ENCODE peak calls at places on chromosome 4, in six cellular contexts. I is T-helper 2 cell; X is activated CD4-positive, alpha-beta T cell treated with anti-CD3 and anti-CD28 coated beads, Interleukin-2, amount 50 U/mL, for 4 hours; J is CD4-positive, alpha-beta memory T cell; G is D341Med; N is stimulated activated naive CD8-positive, alpha-beta T cell treated with anti-CD3 and anti-CD28 coated beads, Interleukin-15, Interleukin-2, amounts not matched to agents 100 U/mL and 50 U/mL, for 24 hours. D is an unnamed sample.

GRCh38 chr4:147822128-147822527 is 90.2 kb downstream of the ARHGAP10 start:
- DNase-seq in I (no peak), X (no peak), J (no peak), G (no peak), N (no peak), D (no peak)

GRCh38 chr4:47270226-47270888 is 193.1 kb downstream of the COMMD8 start:
- DNase-seq in I (no peak), X (no peak), J (no peak), G (no peak), N (no peak), D (no peak)

GRCh38 chr4:158253350-158253980 is 43.2 kb downstream of the TMEM144 start:
- DNase-seq in I (no peak), X (peak; percentile 3), J (peak; percentile 25), G (peak; percentile 63), N (peak; percentile 43), D (peak; percentile 61)

GRCh38 chr4:175071123-175071522 is 153.0 kb downstream of the ADAM29 start:
- DNase-seq in I (no peak), X (no peak), J (no peak), G (no peak), N (no peak), D (no peak)

GRCh38 chr4:8084031-8084660 is 74.5 kb downstream of the ABLIM2 start:
- DNase-seq in I (no peak), X (no peak), J (no peak), G (no peak), N (no peak), D (no peak)

GRCh38 chr4:76238236-76238635 is 13.3 kb upstream of the FAM47E start:
- DNase-seq in I (no peak), X (no peak), J (no peak), G (no peak), N (no peak), D (no peak)

GRCh38 chr4:148776944-148777343 is 334.7 kb upstream of the NR3C2 start:
- DNase-seq in I (no peak), X (no peak), J (no peak), G (no peak), N (no peak), D (no peak)

GRCh38 chr4:38385286-38386010 is 278.6 kb upstream of the KLF3 start:
- DNase-seq in I (no peak), X (no peak), J (no peak), G (no peak), N (no peak), D (no peak)

GRCh38 chr4:88675543-88675942 is 22.1 kb downstream of the NAP1L5 start:
- DNase-seq in I (no peak), X (no peak), J (no peak), G (no peak), N (no peak), D (no peak)

GRCh38 chr4:170040031-170040680 is 14.0 kb upstream of the MFAP3L start:
- DNase-seq in I (no peak), X (no peak), J (no peak), G (no peak), N (no peak), D (no peak)

GRCh38 chr4:113435893-113436292 is 325.6 kb downstream of the CAMK2D start:
- DNase-seq in I (no peak), X (peak; percentile 4), J (no peak), G (peak; percentile 26), N (no peak), D (no peak)

GRCh38 chr4:77073981-77074865 is 1.6 kb downstream of the CCNI start:
- DNase-seq in I (no peak), X (no peak), J (no peak), G (no peak), N (no peak), D (no peak)

GRCh38 chr4:7966281-7967062 is 26.8 kb upstream of the AFAP1 start:
- DNase-seq in I (no peak), X (no peak), J (no peak), G (no peak), N (no peak), D (no peak)

GRCh38 chr4:10020871-10021676 is at the start of gene SLC2A9:
- DNase-seq in I (no peak), X (no peak), J (no peak), G (no peak), N (no peak), D (no peak)

GRCh38 chr4:7653510-7654414 is 219.0 kb upstream of the PSAPL1 start:
- DNase-seq in I (no peak), X (no peak), J (no peak), G (no peak), N (no peak), D (no peak)

GRCh38 chr4:104815593-104816156 is 321.0 kb upstream of the CXXC4 start:
- DNase-seq in I (no peak), X (no peak), J (no peak), G (no peak), N (no peak), D (no peak)

GRCh38 chr4:10019521-10020051 is 1.7 kb downstream of the SLC2A9 start:
- DNase-seq in I (no peak), X (no peak), J (no peak), G (no peak), N (no peak), D (no peak)

GRCh38 chr4:40626183-40626990 is 3.3 kb downstream of the RBM47 start:
- DNase-seq in I (no peak), X (no peak), J (no peak), G (no peak), N (no peak), D (no peak)

GRCh38 chr4:182318256-182318655 is 75.1 kb downstream of the TENM3 start:
- DNase-seq in I (no peak), X (no peak), J (no peak), G (no peak), N (no peak), D (no peak)

GRCh38 chr4:2042207-2042946 is 16.8 kb upstream of the NAT8L start:
- DNase-seq in I (peak; percentile 23), X (peak; percentile 35), J (peak; percentile 34), G (peak; percentile 82), N (peak; percentile 50), D (peak; percentile 51)

GRCh38 chr4:82462415-82462831 is 32.0 kb downstream of the ENOPH1 start:
- DNase-seq in I (peak; percentile 58), X (peak; percentile 83), J (peak; percentile 76), G (peak; percentile 90), N (peak; percentile 88), D (peak; percentile 89)

GRCh38 chr4:110988741-110989140 is 365.9 kb upstream of the PITX2 start:
- DNase-seq in I (no peak), X (no peak), J (no peak), G (peak; percentile 30), N (no peak), D (no peak)

GRCh38 chr4:84638092-84638491 is 55.2 kb downstream of the CDS1 start:
- DNase-seq in I (no peak), X (no peak), J (no peak), G (no peak), N (no peak), D (no peak)

GRCh38 chr4:76704133-76704881 is 193.6 kb downstream of the SOWAHB start:
- DNase-seq in I (no peak), X (no peak), J (no peak), G (no peak), N (no peak), D (no peak)

GRCh38 chr4:36288727-36289126 is 7.3 kb downstream of the DTHD1 start:
- DNase-seq in I (no peak), X (no peak), J (no peak), G (no peak), N (no peak), D (no peak)

GRCh38 chr4:41533685-41534084 is 4.3 kb upstream of the LIMCH1 start:
- DNase-seq in I (no peak), X (no peak), J (no peak), G (no peak), N (no peak), D (no peak)

GRCh38 chr4:107823870-107824366 is 814 bp upstream of the SGMS2 start:
- DNase-seq in I (no peak), X (no peak), J (no peak), G (no peak), N (no peak), D (no peak)

GRCh38 chr4:125316391-125316780 is 1.6 kb downstream of the FAT4 start:
- DNase-seq in I (no peak), X (no peak), J (no peak), G (peak; percentile 48), N (peak; percentile 6), D (no peak)

GRCh38 chr4:125762537-125762936 is 447.8 kb downstream of the FAT4 start:
- DNase-seq in I (no peak), X (no peak), J (no peak), G (no peak), N (no peak), D (no peak)

GRCh38 chr4:55008166-55009056 is 117.0 kb downstream of the KDR start:
- DNase-seq in I (no peak), X (no peak), J (no peak), G (no peak), N (peak; percentile 7), D (no peak)

GRCh38 chr4:155796031-155796430 is 37.2 kb downstream of the GUCY1B1 start:
- DNase-seq in I (no peak), X (no peak), J (no peak), G (peak; percentile 50), N (no peak), D (no peak)

GRCh38 chr4:118950929-118951570 is 62.4 kb downstream of the SYNPO2 start:
- DNase-seq in I (no peak), X (no peak), J (no peak), G (no peak), N (no peak), D (no peak)

D was measured in activated CD8-positive, alpha-beta T cell treated with anti-CD3 and anti-CD28 coated beads, Interleukin-2, amount 10 ng/mL, durations not matched to agents 7 days and 5 days.